ENCODE peak calls at places on chromosomes 16 and 17, in ten cellular contexts. Z is fibroblast of the aortic adventitia; C is mucosa of descending colon; X is EL; D is stimulated activated CD4-positive, alpha-beta T cell treated with anti-CD3 and anti-CD28 coated beads, Interleukin-1b, Interleukin-23, amount 100 ng/mL, for 1 hour; U is effector CD4-positive, alpha-beta T cell; W is stimulated activated CD8-positive, alpha-beta memory T cell treated with anti-CD3 and anti-CD28 coated beads, Interleukin-15, amount 100 ng/mL, for 4 hours; L is mesothelial cell of epicardium; V is stimulated activated naive B cell treated with anti-CD40 and anti-IgM and Interleukin-4, amounts not matched to agents 10 μg/mL and 1 μg/mL and 100 μg/mL, for 72 hours; J is LoVo. Q is an unnamed sample.

GRCh38 chr17:51166987-51167931 is 1.0 kb downstream of the NME2 start:
- DNase-seq in Z (peak), C (peak), X (peak), D (peak), U (peak), W (peak), L (peak), V (peak), J (peak), Q (no peak)

GRCh38 chr17:59830846-59831486 is 61.8 kb downstream of the TUBD1 start:
- DNase-seq in Z (no peak), C (no peak), X (no peak), D (no peak), U (no peak), W (no peak), L (no peak), V (no peak), J (no peak), Q (no peak)

GRCh38 chr16:84487358-84487757 is 17.1 kb downstream of the MEAK7 start:
- DNase-seq in Z (no peak), C (no peak), X (no peak), D (no peak), U (no peak), W (no peak), L (peak), V (no peak), J (no peak), Q (no peak)

GRCh38 chr17:48052956-48053757 is 5.0 kb downstream of the NFE2L1 start:
- DNase-seq in Z (no peak), C (no peak), X (peak), D (no peak), U (no peak), W (no peak), L (no peak), V (no peak), J (no peak), Q (peak)

GRCh38 chr17:5050281-5050680 is 15.1 kb upstream of the SLC52A1 start:
- DNase-seq in Z (no peak), C (no peak), X (no peak), D (no peak), U (no peak), W (no peak), L (no peak), V (no peak), J (no peak), Q (no peak)

GRCh38 chr17:72575542-72576233 is 454.9 kb downstream of the SOX9 start:
- DNase-seq in Z (no peak), C (no peak), X (no peak), D (no peak), U (no peak), W (no peak), L (no peak), V (no peak), J (no peak), Q (no peak)

GRCh38 chr17:47810200-47810821 is 11.3 kb downstream of the OSBPL7 start:
- DNase-seq in Z (peak), C (peak), X (peak), D (no peak), U (no peak), W (no peak), L (peak), V (no peak), J (peak), Q (peak)

GRCh38 chr16:84497418-84497817 is 7.0 kb downstream of the MEAK7 start:
- DNase-seq in Z (no peak), C (no peak), X (no peak), D (no peak), U (no peak), W (no peak), L (no peak), V (no peak), J (no peak), Q (no peak)

GRCh38 chr16:1493746-1494094 is 560 bp downstream of the TELO2 start:
- DNase-seq in Z (peak), C (no peak), X (peak), D (no peak), U (no peak), W (no peak), L (no peak), V (no peak), J (no peak), Q (no peak)

GRCh38 chr16:4288148-4288921 is 15.5 kb upstream of the TFAP4 start:
- DNase-seq in Z (peak), C (peak), X (peak), D (peak), U (peak), W (peak), L (peak), V (peak), J (peak), Q (peak)

GRCh38 chr16:85908889-85909584 is 10.1 kb downstream of the IRF8 start:
- DNase-seq in Z (no peak), C (no peak), X (no peak), D (no peak), U (no peak), W (no peak), L (no peak), V (no peak), J (no peak), Q (no peak)